ENCODE peak calls at places on chromosome 9, in nine cellular contexts. One of them, this sample, is unnamed. For H3K36me3, the result is how much of the 10 kb centered on the place peaks cover.

GRCh38 chr9:27367175-27367798 is 70.3 kb upstream of the EQTN start:
- DNase-seq in gastrocnemius medialis: no peak
- DNase-seq in astrocyte: no peak
- DNase-seq in psoas muscle: no peak
- DNase-seq in neural progenitor cell: no peak
- DNase-seq in mesendoderm: no peak
- DNase-seq in lower lobe of right lung: no peak
- DNase-seq in IMR-90: no peak
- DNase-seq in Panc1: no peak
- DNase-seq in this sample: no peak

GRCh38 chr9:1978941-1979340 is 36.2 kb upstream of the SMARCA2 start:
- DNase-seq in gastrocnemius medialis: no peak
- DNase-seq in astrocyte: peak
- DNase-seq in psoas muscle: peak
- DNase-seq in neural progenitor cell: no peak
- DNase-seq in mesendoderm: no peak
- DNase-seq in lower lobe of right lung: peak
- DNase-seq in IMR-90: peak
- DNase-seq in Panc1: no peak
- DNase-seq in this sample: no peak

GRCh38 chr9:69936427-69936826 is 107.2 kb upstream of the MAMDC2 start:
- DNase-seq in gastrocnemius medialis: no peak
- DNase-seq in astrocyte: peak
- DNase-seq in psoas muscle: no peak
- DNase-seq in neural progenitor cell: no peak
- DNase-seq in mesendoderm: no peak
- DNase-seq in lower lobe of right lung: no peak
- DNase-seq in IMR-90: peak
- DNase-seq in Panc1: no peak
- DNase-seq in this sample: no peak

GRCh38 chr9:33498387-33498786 is 24.7 kb upstream of the NOL6 start:
- DNase-seq in gastrocnemius medialis: no peak
- DNase-seq in astrocyte: no peak
- DNase-seq in psoas muscle: no peak
- DNase-seq in neural progenitor cell: no peak
- DNase-seq in mesendoderm: no peak
- DNase-seq in lower lobe of right lung: no peak
- DNase-seq in IMR-90: peak
- DNase-seq in Panc1: no peak
- DNase-seq in this sample: no peak

GRCh38 chr9:134709512-134710270 is 68.1 kb downstream of the COL5A1 start:
- DNase-seq in gastrocnemius medialis: no peak
- DNase-seq in astrocyte: peak
- DNase-seq in psoas muscle: peak
- DNase-seq in neural progenitor cell: no peak
- DNase-seq in mesendoderm: peak
- DNase-seq in lower lobe of right lung: no peak
- DNase-seq in IMR-90: peak
- DNase-seq in Panc1: no peak
- DNase-seq in this sample: no peak

GRCh38 chr9:136225366-136225747 is 20.3 kb downstream of the QSOX2 start:
- DNase-seq in gastrocnemius medialis: no peak
- DNase-seq in astrocyte: no peak
- DNase-seq in psoas muscle: no peak
- DNase-seq in neural progenitor cell: no peak
- DNase-seq in mesendoderm: no peak
- DNase-seq in lower lobe of right lung: no peak
- DNase-seq in IMR-90: no peak
- DNase-seq in Panc1: no peak
- DNase-seq in this sample: no peak

GRCh38 chr9:115015018-115015635 is 84.7 kb upstream of the TNFSF8 start:
- DNase-seq in gastrocnemius medialis: no peak
- DNase-seq in astrocyte: no peak
- DNase-seq in psoas muscle: no peak
- DNase-seq in neural progenitor cell: peak
- DNase-seq in mesendoderm: peak
- DNase-seq in lower lobe of right lung: no peak
- DNase-seq in IMR-90: peak
- DNase-seq in Panc1: no peak
- DNase-seq in this sample: no peak

GRCh38 chr9:106981396-106982287 is 118.7 kb downstream of the ZNF462 start:
- DNase-seq in gastrocnemius medialis: no peak
- DNase-seq in astrocyte: no peak
- DNase-seq in psoas muscle: no peak
- DNase-seq in neural progenitor cell: no peak
- DNase-seq in mesendoderm: no peak
- DNase-seq in lower lobe of right lung: no peak
- DNase-seq in IMR-90: no peak
- DNase-seq in Panc1: no peak
- DNase-seq in this sample: no peak

GRCh38 chr9:36189978-36190377 is 743 bp upstream of the CLTA start:
- DNase-seq in gastrocnemius medialis: no peak
- DNase-seq in astrocyte: no peak
- DNase-seq in psoas muscle: no peak
- DNase-seq in neural progenitor cell: peak
- DNase-seq in mesendoderm: peak
- DNase-seq in lower lobe of right lung: no peak
- DNase-seq in IMR-90: no peak
- DNase-seq in Panc1: no peak
- DNase-seq in this sample: no peak

GRCh38 chr9:35905912-35906679 is at the start of gene HRCT1:
- DNase-seq in gastrocnemius medialis: peak
- DNase-seq in astrocyte: peak
- DNase-seq in psoas muscle: peak
- DNase-seq in neural progenitor cell: no peak
- DNase-seq in mesendoderm: no peak
- DNase-seq in lower lobe of right lung: peak
- DNase-seq in IMR-90: peak
- DNase-seq in Panc1: no peak
- DNase-seq in this sample: peak

GRCh38 chr9:32395483-32396216 is 11.2 kb downstream of the ACO1 start:
- DNase-seq in gastrocnemius medialis: peak
- DNase-seq in astrocyte: peak
- DNase-seq in psoas muscle: peak
- DNase-seq in neural progenitor cell: no peak
- DNase-seq in mesendoderm: no peak
- DNase-seq in lower lobe of right lung: no peak
- DNase-seq in IMR-90: peak
- DNase-seq in Panc1: no peak
- DNase-seq in this sample: no peak

GRCh38 chr9:91285729-91286353 is 75.9 kb downstream of the AUH start:
- DNase-seq in gastrocnemius medialis: no peak
- DNase-seq in astrocyte: peak
- DNase-seq in psoas muscle: no peak
- DNase-seq in neural progenitor cell: no peak
- DNase-seq in mesendoderm: no peak
- DNase-seq in lower lobe of right lung: no peak
- DNase-seq in IMR-90: peak
- DNase-seq in Panc1: no peak
- DNase-seq in this sample: no peak

GRCh38 chr9:127504887-127505251 is 53.6 kb downstream of the LRSAM1 start:
- DNase-seq in gastrocnemius medialis: no peak
- DNase-seq in astrocyte: no peak
- DNase-seq in psoas muscle: no peak
- DNase-seq in neural progenitor cell: no peak
- DNase-seq in mesendoderm: no peak
- DNase-seq in lower lobe of right lung: no peak
- DNase-seq in IMR-90: no peak
- DNase-seq in Panc1: no peak
- DNase-seq in this sample: peak

GRCh38 chr9:127505396-127506116 is 54.2 kb downstream of the LRSAM1 start:
- DNase-seq in gastrocnemius medialis: no peak
- DNase-seq in astrocyte: no peak
- DNase-seq in psoas muscle: no peak
- DNase-seq in neural progenitor cell: peak
- DNase-seq in mesendoderm: peak
- DNase-seq in lower lobe of right lung: no peak
- DNase-seq in IMR-90: no peak
- DNase-seq in Panc1: no peak
- DNase-seq in this sample: no peak

GRCh38 chr9:127503379-127503921 is 52.1 kb downstream of the LRSAM1 start:
- DNase-seq in gastrocnemius medialis: no peak
- DNase-seq in astrocyte: no peak
- DNase-seq in psoas muscle: no peak
- DNase-seq in neural progenitor cell: no peak
- DNase-seq in mesendoderm: no peak
- DNase-seq in lower lobe of right lung: no peak
- DNase-seq in IMR-90: no peak
- DNase-seq in Panc1: no peak
- DNase-seq in this sample: no peak

GRCh38 chr9:127502706-127503378 is 51.5 kb downstream of the LRSAM1 start:
- DNase-seq in gastrocnemius medialis: no peak
- DNase-seq in astrocyte: no peak
- DNase-seq in psoas muscle: no peak
- DNase-seq in neural progenitor cell: no peak
- DNase-seq in mesendoderm: no peak
- DNase-seq in lower lobe of right lung: no peak
- DNase-seq in IMR-90: no peak
- DNase-seq in Panc1: no peak
- DNase-seq in this sample: no peak

GRCh38 chr9:127503947-127504886 is 52.9 kb downstream of the LRSAM1 start:
- DNase-seq in gastrocnemius medialis: peak
- DNase-seq in astrocyte: peak
- DNase-seq in psoas muscle: peak
- DNase-seq in neural progenitor cell: peak
- DNase-seq in mesendoderm: peak
- DNase-seq in lower lobe of right lung: peak
- DNase-seq in IMR-90: peak
- DNase-seq in Panc1: no peak
- DNase-seq in this sample: peak
- H3K36me3 ChIP-seq in gastrocnemius medialis: under half
- H3K36me3 ChIP-seq in astrocyte: under half
- H3K36me3 ChIP-seq in psoas muscle: under half
- H3K36me3 ChIP-seq in neural progenitor cell: under half
- H3K36me3 ChIP-seq in mesendoderm: under half
- H3K36me3 ChIP-seq in lower lobe of right lung: half or more
- H3K36me3 ChIP-seq in IMR-90: half or more
- H3K36me3 ChIP-seq in Panc1: under half
- H3K36me3 ChIP-seq in this sample: under half

DNA sequence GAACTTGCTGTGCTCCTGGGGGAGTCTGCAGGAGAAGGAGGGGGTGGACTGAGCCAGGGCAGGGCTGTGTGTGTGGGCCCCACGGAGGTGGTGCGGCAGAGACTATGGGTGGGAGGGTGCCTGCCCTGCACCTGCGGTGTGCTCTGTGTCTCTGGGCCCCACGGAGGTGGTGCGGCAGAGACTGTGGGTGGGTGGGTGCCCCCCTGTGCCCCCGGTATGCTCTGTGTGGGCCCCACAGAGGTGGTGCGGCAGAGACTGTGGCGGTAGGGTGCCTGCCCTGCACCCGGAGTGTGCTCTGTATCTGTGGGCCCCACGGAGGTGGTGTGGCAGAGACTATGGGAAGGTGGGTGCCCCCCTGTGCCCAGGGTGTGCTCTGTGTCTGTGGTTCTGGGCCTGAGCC is 103.7 kb downstream of the EHMT1 start:
- DNase-seq in gastrocnemius medialis: no peak
- DNase-seq in astrocyte: no peak
- DNase-seq in psoas muscle: no peak
- DNase-seq in neural progenitor cell: no peak
- DNase-seq in mesendoderm: no peak
- DNase-seq in lower lobe of right lung: no peak
- DNase-seq in IMR-90: no peak
- DNase-seq in Panc1: no peak
- DNase-seq in this sample: no peak
- H3K36me3 ChIP-seq in gastrocnemius medialis: under half
- H3K36me3 ChIP-seq in astrocyte: under half
- H3K36me3 ChIP-seq in psoas muscle: under half
- H3K36me3 ChIP-seq in neural progenitor cell: under half
- H3K36me3 ChIP-seq in mesendoderm: under half
- H3K36me3 ChIP-seq in lower lobe of right lung: under half
- H3K36me3 ChIP-seq in IMR-90: under half
- H3K36me3 ChIP-seq in Panc1: under half
- H3K36me3 ChIP-seq in this sample: under half

GRCh38 chr9:71741841-71742648 is 26.3 kb downstream of the CEMIP2 start:
- DNase-seq in gastrocnemius medialis: no peak
- DNase-seq in astrocyte: peak
- DNase-seq in psoas muscle: no peak
- DNase-seq in neural progenitor cell: no peak
- DNase-seq in mesendoderm: no peak
- DNase-seq in lower lobe of right lung: no peak
- DNase-seq in IMR-90: peak
- DNase-seq in Panc1: no peak
- DNase-seq in this sample: no peak
- H3K36me3 ChIP-seq in gastrocnemius medialis: under half
- H3K36me3 ChIP-seq in astrocyte: under half
- H3K36me3 ChIP-seq in psoas muscle: under half
- H3K36me3 ChIP-seq in neural progenitor cell: under half
- H3K36me3 ChIP-seq in mesendoderm: under half
- H3K36me3 ChIP-seq in lower lobe of right lung: half or more
- H3K36me3 ChIP-seq in IMR-90: under half
- H3K36me3 ChIP-seq in Panc1: under half
- H3K36me3 ChIP-seq in this sample: under half

GRCh38 chr9:130407916-130408659 is 36.7 kb upstream of the ASS1 start:
- DNase-seq in gastrocnemius medialis: no peak
- DNase-seq in astrocyte: no peak
- DNase-seq in psoas muscle: no peak
- DNase-seq in neural progenitor cell: no peak
- DNase-seq in mesendoderm: no peak
- DNase-seq in lower lobe of right lung: no peak
- DNase-seq in IMR-90: no peak
- DNase-seq in Panc1: no peak
- DNase-seq in this sample: no peak

GRCh38 chr9:130409250-130409649 is 35.5 kb upstream of the ASS1 start:
- DNase-seq in gastrocnemius medialis: no peak
- DNase-seq in astrocyte: no peak
- DNase-seq in psoas muscle: no peak
- DNase-seq in neural progenitor cell: no peak
- DNase-seq in mesendoderm: no peak
- DNase-seq in lower lobe of right lung: no peak
- DNase-seq in IMR-90: no peak
- DNase-seq in Panc1: no peak
- DNase-seq in this sample: peak

GRCh38 chr9:130405657-130406257 is 39.0 kb upstream of the ASS1 start:
- DNase-seq in gastrocnemius medialis: no peak
- DNase-seq in astrocyte: no peak
- DNase-seq in psoas muscle: no peak
- DNase-seq in neural progenitor cell: no peak
- DNase-seq in mesendoderm: no peak
- DNase-seq in lower lobe of right lung: no peak
- DNase-seq in IMR-90: no peak
- DNase-seq in Panc1: no peak
- DNase-seq in this sample: peak

GRCh38 chr9:130408669-130409068 is 36.1 kb upstream of the ASS1 start:
- DNase-seq in gastrocnemius medialis: no peak
- DNase-seq in astrocyte: no peak
- DNase-seq in psoas muscle: no peak
- DNase-seq in neural progenitor cell: no peak
- DNase-seq in mesendoderm: no peak
- DNase-seq in lower lobe of right lung: no peak
- DNase-seq in IMR-90: no peak
- DNase-seq in Panc1: no peak
- DNase-seq in this sample: no peak

GRCh38 chr9:130406278-130406895 is 38.4 kb upstream of the ASS1 start:
- DNase-seq in gastrocnemius medialis: no peak
- DNase-seq in astrocyte: no peak
- DNase-seq in psoas muscle: no peak
- DNase-seq in neural progenitor cell: no peak
- DNase-seq in mesendoderm: peak
- DNase-seq in lower lobe of right lung: no peak
- DNase-seq in IMR-90: no peak
- DNase-seq in Panc1: no peak
- DNase-seq in this sample: no peak
- H3K36me3 ChIP-seq in gastrocnemius medialis: under half
- H3K36me3 ChIP-seq in astrocyte: under half
- H3K36me3 ChIP-seq in psoas muscle: under half
- H3K36me3 ChIP-seq in neural progenitor cell: under half
- H3K36me3 ChIP-seq in mesendoderm: under half
- H3K36me3 ChIP-seq in lower lobe of right lung: under half
- H3K36me3 ChIP-seq in IMR-90: under half
- H3K36me3 ChIP-seq in Panc1: under half
- H3K36me3 ChIP-seq in this sample: under half